ENCODE peak calls at places on chromosome 17, in nine cellular contexts. A, P, I, D, F, K, E, W and O are unnamed samples.

GRCh38 chr17:2213291-2213960 is 90.2 kb downstream of the SMG6 start:
- DNase-seq in I (no peak), F (no peak), P (no peak), K (peak), W (no peak), A (peak), D (no peak), E (peak), O (no peak)

GRCh38 chr17:557371-557770 is 157.3 kb downstream of the VPS53 start:
- DNase-seq in A (peak), F (no peak), I (no peak), D (no peak), E (peak), K (no peak), P (no peak), W (no peak), O (no peak)

GRCh38 chr17:8186787-8187516 is 3.0 kb downstream of the BORCS6 start:
- DNase-seq in D (peak), I (peak), K (peak), W (peak), P (peak), E (peak), F (peak), A (peak), O (peak)

GRCh38 chr17:36485805-36486203 is 677 bp upstream of the ZNHIT3 start:
- DNase-seq in W (no peak), F (no peak), I (no peak), K (no peak), P (no peak), E (no peak), A (no peak), D (no peak), O (peak)

GRCh38 chr17:31598921-31599571 is 207.6 kb downstream of the RAB11FIP4 start:
- DNase-seq in P (no peak), K (no peak), F (no peak), A (no peak), E (no peak), W (no peak), D (no peak), I (no peak), O (no peak)

GRCh38 chr17:32341141-32341856 is 674 bp downstream of the C17orf75 start:
- DNase-seq in I (no peak), A (no peak), F (peak), W (peak), P (peak), D (no peak), E (peak), K (peak), O (peak)

GRCh38 chr17:37493249-37494027 is 3.7 kb downstream of the DUSP14 start:
- DNase-seq in K (no peak), E (peak), F (no peak), D (no peak), I (no peak), P (no peak), A (peak), W (no peak), O (no peak)

GRCh38 chr17:82236142-82236971 is 7.5 kb downstream of the SLC16A3 start:
- DNase-seq in D (no peak), K (peak), A (peak), P (peak), W (peak), I (peak), E (no peak), F (peak), O (peak)

GRCh38 chr17:11871773-11872172 is 125.5 kb downstream of the ZNF18 start:
- DNase-seq in F (no peak), W (no peak), I (no peak), K (no peak), A (no peak), D (no peak), E (no peak), P (no peak), O (no peak)

GRCh38 chr17:77857306-77857555 is 101.3 kb upstream of the TNRC6C start:
- DNase-seq in D (no peak), K (no peak), E (no peak), I (no peak), A (no peak), W (no peak), F (no peak), P (no peak), O (no peak)

GRCh38 chr17:2929881-2930533 is 133.4 kb downstream of the OR1D5 start:
- DNase-seq in E (no peak), F (peak), A (no peak), P (no peak), K (no peak), D (no peak), I (no peak), W (peak), O (peak)

GRCh38 chr17:9363440-9364350 is 211.9 kb downstream of the STX8 start:
- DNase-seq in P (peak), F (peak), D (no peak), E (no peak), K (peak), A (peak), I (no peak), W (no peak), O (no peak)

GRCh38 chr17:28505986-28506665 is at the start of gene FOXN1:
- DNase-seq in W (no peak), E (no peak), A (no peak), I (no peak), D (no peak), F (no peak), P (no peak), K (no peak), O (no peak)

GRCh38 chr17:43755389-43755875 is 3.2 kb downstream of the SOST start:
- DNase-seq in I (no peak), P (no peak), E (no peak), W (no peak), K (peak), F (peak), A (no peak), D (no peak), O (no peak)

GRCh38 chr17:72439893-72440502 is 319.2 kb downstream of the SOX9 start:
- DNase-seq in I (no peak), K (no peak), W (no peak), F (peak), P (no peak), D (no peak), E (no peak), A (no peak), O (no peak)

GRCh38 chr17:81135503-81136283 is 29.6 kb upstream of the PVALEF start:
- DNase-seq in W (peak), P (peak), K (peak), I (no peak), D (no peak), A (no peak), F (no peak), E (no peak), O (no peak)

GRCh38 chr17:28469376-28469775 is 4.1 kb upstream of the SLC13A2 start:
- DNase-seq in I (no peak), D (no peak), E (no peak), F (no peak), A (no peak), W (no peak), P (no peak), K (no peak), O (no peak)

GRCh38 chr17:36608794-36609497 is 7.6 kb downstream of the MRM1 start:
- DNase-seq in E (peak), F (peak), D (no peak), I (no peak), K (peak), W (peak), A (peak), P (peak), O (no peak)

GRCh38 chr17:44203731-44204452 is 4.2 kb upstream of the ATXN7L3 start:
- DNase-seq in E (peak), W (peak), K (peak), D (no peak), I (no peak), F (peak), A (peak), P (peak), O (peak)

GRCh38 chr17:45234641-45235040 is 13.0 kb downstream of the FMNL1 start:
- DNase-seq in W (no peak), K (peak), A (no peak), F (no peak), I (no peak), D (no peak), E (no peak), P (peak), O (peak)

GRCh38 chr17:57294629-57295501 is 38.5 kb downstream of the MSI2 start:
- DNase-seq in F (no peak), P (peak), W (no peak), A (peak), E (peak), K (peak), D (no peak), I (no peak), O (no peak)

GRCh38 chr17:45224671-45225050 is 3.0 kb downstream of the FMNL1 start:
- DNase-seq in D (no peak), A (no peak), F (no peak), P (no peak), I (no peak), E (no peak), W (peak), K (no peak), O (no peak)